ENCODE peak calls at places on chromosomes 1 and 21, in six cellular contexts. One of them, this sample, is unnamed.

GRCh38 chr1:235021321-235021720 is 107.3 kb downstream of the TOMM20 start:
- DNase-seq in mucosa of gallbladder: no peak
- DNase-seq in NCI-H1105: no peak
- DNase-seq in nephron progenitor cell: no peak
- DNase-seq in AML-193: no peak
- DNase-seq in DMS153: no peak
- DNase-seq in this sample: no peak

GRCh38 chr21:43644609-43645008 is 14.7 kb downstream of the HSF2BP start:
- DNase-seq in mucosa of gallbladder: no peak
- DNase-seq in NCI-H1105: no peak
- DNase-seq in AML-193: no peak
- DNase-seq in nephron progenitor cell: no peak
- DNase-seq in DMS153: no peak
- DNase-seq in this sample: no peak

GRCh38 chr1:47412437-47412836 is 3.6 kb upstream of the FOXE3 start:
- DNase-seq in mucosa of gallbladder: no peak
- DNase-seq in DMS153: no peak
- DNase-seq in NCI-H1105: no peak
- DNase-seq in AML-193: no peak
- DNase-seq in nephron progenitor cell: no peak
- DNase-seq in this sample: no peak

GRCh38 chr1:185965870-185966269 is 231.7 kb downstream of the HMCN1 start:
- DNase-seq in nephron progenitor cell: no peak
- DNase-seq in DMS153: no peak
- DNase-seq in AML-193: no peak
- DNase-seq in mucosa of gallbladder: no peak
- DNase-seq in NCI-H1105: no peak
- DNase-seq in this sample: no peak

GRCh38 chr21:32370971-32371766 is 21.6 kb downstream of the URB1 start:
- DNase-seq in NCI-H1105: no peak
- DNase-seq in nephron progenitor cell: no peak
- DNase-seq in DMS153: no peak
- DNase-seq in AML-193: no peak
- DNase-seq in mucosa of gallbladder: no peak
- DNase-seq in this sample: no peak

GRCh38 chr1:160855181-160855981 is 7.3 kb downstream of the CD244 start:
- DNase-seq in mucosa of gallbladder: no peak
- DNase-seq in DMS153: no peak
- DNase-seq in NCI-H1105: no peak
- DNase-seq in AML-193: no peak
- DNase-seq in nephron progenitor cell: no peak
- DNase-seq in this sample: no peak

GRCh38 chr21:37427221-37427620 is 60.6 kb downstream of the DYRK1A start:
- DNase-seq in mucosa of gallbladder: no peak
- DNase-seq in NCI-H1105: no peak
- DNase-seq in nephron progenitor cell: no peak
- DNase-seq in AML-193: no peak
- DNase-seq in DMS153: no peak
- DNase-seq in this sample: no peak

GRCh38 chr1:232991238-232991637 is 40.8 kb downstream of the NTPCR start:
- DNase-seq in DMS153: no peak
- DNase-seq in NCI-H1105: no peak
- DNase-seq in mucosa of gallbladder: no peak
- DNase-seq in nephron progenitor cell: no peak
- DNase-seq in AML-193: no peak
- DNase-seq in this sample: no peak

GRCh38 chr21:46667191-46667734 is 31.8 kb downstream of the PRMT2 start:
- DNase-seq in DMS153: peak
- DNase-seq in AML-193: no peak
- DNase-seq in nephron progenitor cell: peak
- DNase-seq in mucosa of gallbladder: no peak
- DNase-seq in NCI-H1105: peak
- DNase-seq in this sample: peak

GRCh38 chr1:160260436-160261382 is 1.6 kb downstream of the DCAF8 start:
- DNase-seq in mucosa of gallbladder: no peak
- DNase-seq in AML-193: no peak
- DNase-seq in nephron progenitor cell: peak
- DNase-seq in NCI-H1105: peak
- DNase-seq in DMS153: no peak
- DNase-seq in this sample: no peak

This sample was measured in NCI-H1417.